ENCODE peak calls at places on chromosomes 12 and 14, in six cellular contexts. X is heart left ventricle, K is AG04450, I is esophagus squamous epithelium, R is spleen, P is pancreas. O is an unnamed sample.

GRCh38 chr12:90112668-90113067 is 404.0 kb upstream of the ATP2B1 start:
- DNase-seq in R (no peak), I (no peak), K (no peak), P (no peak), X (no peak), O (no peak)

GRCh38 chr14:99441918-99442317 is 38.7 kb downstream of the SETD3 start:
- DNase-seq in R (no peak), K (no peak), X (no peak), P (no peak), I (no peak), O (no peak)

GRCh38 chr14:103056322-103057027 is 874 bp downstream of the CDC42BPB start:
- DNase-seq in R (peak), X (peak), K (no peak), I (no peak), P (peak), O (peak)

GRCh38 chr12:9113296-9113986 is 2.3 kb downstream of the A2M start:
- DNase-seq in K (no peak), R (no peak), I (no peak), P (no peak), X (no peak), O (no peak)

GRCh38 chr12:51631021-51631420 is 40.0 kb downstream of the SCN8A start:
- DNase-seq in K (no peak), R (no peak), X (no peak), I (no peak), P (no peak), O (no peak)

GRCh38 chr14:39320318-39320717 is 86.6 kb downstream of the MIA2 start:
- DNase-seq in X (no peak), R (no peak), I (no peak), K (no peak), P (no peak), O (no peak)

GRCh38 chr12:89351489-89352241 is 636 bp downstream of the DUSP6 start:
- DNase-seq in R (peak), I (no peak), K (no peak), P (peak), X (peak), O (no peak)

GRCh38 chr12:3313655-3314305 is 177.2 kb upstream of the PRMT8 start:
- DNase-seq in I (no peak), X (no peak), R (no peak), K (no peak), P (no peak), O (no peak)

GRCh38 chr12:388012-388411 is 1.1 kb downstream of the KDM5A start:
- DNase-seq in K (no peak), P (no peak), R (no peak), X (no peak), I (no peak), O (no peak)

GRCh38 chr12:40103043-40103442 is 2.8 kb downstream of the SLC2A13 start:
- DNase-seq in K (no peak), I (no peak), P (no peak), R (no peak), X (no peak), O (no peak)

GRCh38 chr12:4974217-4974616 is 64.5 kb downstream of the KCNA1 start:
- DNase-seq in K (no peak), I (no peak), X (no peak), R (no peak), P (no peak), O (no peak)

GRCh38 chr12:108610856-108611605 is 13.1 kb upstream of the TMEM119 start:
- DNase-seq in I (no peak), P (peak), K (no peak), R (no peak), X (no peak), O (no peak)

GRCh38 chr12:58504539-58504938 is 415.8 kb downstream of the LRIG3 start:
- DNase-seq in P (no peak), X (no peak), K (no peak), I (no peak), R (no peak), O (no peak)

GRCh38 chr12:128318946-128319345 is 52.0 kb downstream of the TMEM132C start:
- DNase-seq in K (no peak), R (no peak), I (no peak), X (no peak), P (no peak), O (no peak)

GRCh38 chr14:87409401-87409800 is 583.6 kb downstream of the GALC start:
- DNase-seq in P (no peak), K (peak), I (no peak), X (no peak), R (no peak), O (no peak)

GRCh38 chr12:1827806-1828805 is 7.7 kb downstream of the LRTM2 start:
- DNase-seq in I (no peak), K (no peak), P (no peak), R (peak), X (peak), O (no peak)

GRCh38 chr12:3043406-3043805 is 33.8 kb upstream of the TSPAN9 start:
- DNase-seq in I (no peak), K (no peak), R (peak), X (no peak), P (no peak), O (no peak)

GRCh38 chr12:22938323-22938722 is 313.4 kb downstream of the ETNK1 start:
- DNase-seq in P (no peak), X (no peak), I (no peak), R (no peak), K (no peak), O (no peak)

GRCh38 chr12:22935090-22935489 is 310.1 kb downstream of the ETNK1 start:
- DNase-seq in R (no peak), P (no peak), I (no peak), K (no peak), X (peak), O (no peak)

GRCh38 chr12:22935501-22935900 is 310.5 kb downstream of the ETNK1 start:
- DNase-seq in K (no peak), I (no peak), P (no peak), R (no peak), X (no peak), O (no peak)
- H3K4me3 ChIP-seq in K (no peak), I (no peak), P (no peak), R (no peak), X (no peak), O (no peak)

GRCh38 chr14:70697681-70698080 is 56.0 kb downstream of the TTC9 start:
- DNase-seq in K (no peak), R (no peak), I (no peak), P (no peak), X (no peak), O (no peak)
- TF ChIP-seq CTCF in K (no peak), R (no peak), I (no peak), P (no peak), X (no peak), O (no peak)

DNA sequence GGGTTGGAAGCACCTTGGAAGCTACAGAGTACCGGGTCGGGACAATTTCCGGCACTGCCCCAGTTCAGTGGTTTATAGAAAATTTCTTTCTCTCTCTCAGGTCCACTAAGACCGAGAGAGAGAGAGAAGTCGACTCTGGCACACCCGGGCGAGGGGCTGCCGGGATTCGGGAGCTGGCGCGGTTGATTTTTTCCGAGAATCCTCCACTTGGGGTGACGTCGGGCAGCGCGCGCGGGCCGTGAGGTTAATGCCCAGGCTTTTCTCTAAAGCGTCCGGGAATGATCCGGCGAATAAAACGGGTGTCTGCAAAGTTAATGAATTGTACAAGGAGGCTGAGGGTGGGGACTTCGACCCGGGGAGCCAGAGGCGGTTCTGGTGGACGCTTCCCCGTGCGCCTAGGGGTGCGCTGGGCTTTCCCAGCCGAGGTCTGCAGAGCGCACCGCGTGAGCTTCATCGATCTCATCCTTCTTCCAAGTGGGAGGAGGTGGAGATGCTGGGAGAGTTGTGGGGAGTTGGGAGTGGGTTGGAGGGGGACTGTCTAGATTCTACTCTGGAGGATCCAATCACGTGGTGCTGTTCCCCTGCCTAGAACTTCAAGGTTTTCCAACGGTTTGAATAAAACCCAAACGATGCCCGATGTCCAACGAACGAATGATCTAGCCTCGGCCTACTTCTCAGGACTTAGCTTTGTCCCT is 51.9 kb upstream of the TBX3 start:
- DNase-seq in I (no peak), X (no peak), R (no peak), P (no peak), K (no peak), O (no peak)
- H3K4me3 ChIP-seq in I (peak), X (no peak), R (no peak), P (no peak), K (no peak), O (peak)

GRCh38 chr12:124096109-124096508 is 123.1 kb downstream of the ZNF664 start:
- DNase-seq in I (no peak), K (no peak), R (no peak), X (no peak), P (no peak), O (no peak)

GRCh38 chr12:124094733-124095132 is 121.7 kb downstream of the ZNF664 start:
- DNase-seq in R (no peak), P (no peak), I (no peak), X (no peak), K (no peak), O (no peak)

GRCh38 chr12:124093297-124093696 is 120.3 kb downstream of the ZNF664 start:
- DNase-seq in K (no peak), P (no peak), I (no peak), R (no peak), X (no peak), O (no peak)

GRCh38 chr12:124091835-124092234 is 118.8 kb downstream of the ZNF664 start:
- DNase-seq in K (no peak), I (no peak), X (no peak), P (no peak), R (no peak), O (no peak)

DNA sequence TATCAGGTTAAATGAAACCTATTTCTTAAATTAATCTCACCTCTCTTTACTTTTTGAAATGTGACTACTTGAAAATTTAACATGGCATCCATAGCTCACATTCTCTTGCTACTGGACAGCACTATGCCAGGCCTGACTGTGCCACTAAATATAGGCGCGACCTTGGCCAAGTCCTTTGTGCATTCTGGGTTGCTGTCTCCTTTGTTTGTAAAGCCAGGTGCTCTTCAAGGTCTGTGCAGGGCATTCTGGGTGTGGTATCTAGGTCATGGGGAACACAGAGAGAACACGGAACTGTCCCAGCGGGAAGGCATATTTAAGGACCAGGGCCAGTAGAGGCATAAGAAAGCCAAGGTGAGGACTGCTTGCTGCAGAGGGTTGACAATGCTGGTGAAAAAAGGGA is 121.2 kb downstream of the ZNF664 start:
- DNase-seq in P (no peak), K (no peak), I (no peak), X (no peak), R (no peak), O (no peak)
- TF ChIP-seq CTCF in P (no peak), K (no peak), I (no peak), X (no peak), R (no peak), O (no peak)

DNA sequence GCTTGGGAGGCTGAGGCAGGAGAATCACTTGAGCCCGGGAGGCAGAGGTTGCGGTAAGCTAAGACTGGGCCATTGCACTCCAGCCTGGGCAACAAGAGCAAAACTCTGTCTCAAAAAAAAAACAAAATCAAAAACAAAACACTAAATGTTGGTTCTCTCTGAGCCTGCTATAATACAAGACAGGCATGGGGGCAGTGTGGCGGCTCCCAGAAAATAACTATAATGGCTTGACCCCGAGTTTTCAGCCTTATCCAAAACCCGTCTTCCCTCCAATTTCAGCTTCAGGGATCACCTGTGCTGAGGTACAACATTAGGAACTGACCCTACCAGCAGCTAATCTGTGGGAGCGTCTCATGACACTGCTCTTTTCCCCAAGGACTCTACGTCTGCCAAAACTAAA is 862 bp downstream of the SLC7A7 start:
- DNase-seq in P (no peak), K (no peak), X (no peak), I (no peak), R (no peak), O (no peak)
- H3K4me3 ChIP-seq in P (no peak), K (no peak), X (no peak), I (peak), R (peak), O (no peak)

DNA sequence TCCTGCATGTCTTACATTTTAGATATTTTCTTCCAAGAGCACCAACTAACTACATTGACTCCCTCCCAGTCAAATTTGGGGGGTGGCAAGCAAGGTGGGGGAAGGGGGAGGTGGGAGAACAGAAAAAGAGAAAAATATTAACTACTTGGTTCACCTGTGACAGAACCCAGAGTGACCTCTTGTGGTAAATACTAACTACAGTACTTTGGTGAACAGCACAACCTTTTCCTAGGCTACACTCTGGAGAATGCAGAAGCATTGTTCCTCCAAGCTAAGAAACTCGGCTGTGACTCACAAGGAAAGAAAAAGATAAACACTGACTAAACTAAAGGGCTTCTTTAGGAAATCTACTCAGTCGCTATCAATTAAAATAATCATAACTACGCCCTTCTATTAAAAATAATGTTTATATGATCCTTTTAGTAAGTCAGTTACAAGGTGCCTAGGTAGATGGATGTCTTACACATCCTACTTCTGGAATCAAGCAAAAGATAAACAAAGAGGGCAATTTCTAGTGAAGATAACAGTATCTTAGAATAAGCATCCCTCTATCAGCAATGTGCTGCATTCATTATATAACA is 5.4 kb downstream of the KCNH5 start:
- DNase-seq in X (no peak), P (no peak), K (peak), I (no peak), R (no peak), O (peak)
- TF ChIP-seq CTCF in X (no peak), P (no peak), K (peak), I (peak), R (no peak), O (peak)

GRCh38 chr14:60302663-60303062 is 53.6 kb downstream of the PPM1A start:
- DNase-seq in P (no peak), R (no peak), I (no peak), X (no peak), K (no peak), O (no peak)

GRCh38 chr14:60304509-60304908 is 55.5 kb downstream of the PPM1A start:
- DNase-seq in R (no peak), X (no peak), K (no peak), I (no peak), P (peak), O (no peak)

GRCh38 chr14:60301685-60302084 is 52.7 kb downstream of the PPM1A start:
- DNase-seq in K (no peak), R (no peak), P (no peak), I (no peak), X (no peak), O (no peak)

GRCh38 chr14:60300019-60300418 is 51.0 kb downstream of the PPM1A start:
- DNase-seq in R (no peak), I (no peak), X (no peak), P (no peak), K (no peak), O (no peak)

GRCh38 chr14:60303745-60304144 is 54.7 kb downstream of the PPM1A start:
- DNase-seq in I (no peak), X (peak), K (no peak), R (no peak), P (no peak), O (no peak)
- H3K4me3 ChIP-seq in I (no peak), X (no peak), K (no peak), R (no peak), P (no peak), O (no peak)

O was measured in astrocyte of the cerebellum.